ENCODE peak calls at places on chromosomes 3 and 15, in six cellular contexts. J is Peyer's patch, E is stomach, S is left ventricle myocardium inferior, I is neural progenitor cell, B is heart left ventricle. T is an unnamed sample.

GRCh38 chr3:76107935-76108570 is 322.7 kb upstream of the ZNF717 start:
- DNase-seq in J (no peak), E (no peak), S (no peak), I (peak), B (no peak), T (no peak)

GRCh38 chr15:42911058-42911592 is 9.5 kb downstream of the TTBK2 start:
- DNase-seq in J (no peak), E (no peak), S (no peak), I (no peak), B (no peak), T (no peak)

GRCh38 chr15:73052679-73053397 is 575 bp downstream of the NEO1 start:
- DNase-seq in J (peak), E (peak), S (peak), I (peak), B (peak), T (peak)

GRCh38 chr15:71313806-71314205 is 198.5 kb downstream of the THSD4 start:
- DNase-seq in J (no peak), E (no peak), S (no peak), I (peak), B (no peak), T (no peak)

GRCh38 chr3:156760333-156760732 is 65.8 kb upstream of the LEKR1 start:
- DNase-seq in J (no peak), E (no peak), S (no peak), I (no peak), B (no peak), T (no peak)

GRCh38 chr3:129648331-129648730 is 41.9 kb upstream of the PLXND1 start:
- DNase-seq in J (no peak), E (no peak), S (no peak), I (no peak), B (no peak), T (no peak)

GRCh38 chr15:25451501-25451900 is 12.7 kb upstream of the UBE3A start:
- DNase-seq in J (no peak), E (no peak), S (no peak), I (no peak), B (no peak), T (no peak)

GRCh38 chr15:63938486-63939061 is 104.8 kb upstream of the HERC1 start:
- DNase-seq in J (no peak), E (no peak), S (no peak), I (no peak), B (no peak), T (no peak)

GRCh38 chr15:57496594-57496945 is 95.1 kb upstream of the MYZAP start:
- DNase-seq in J (no peak), E (no peak), S (no peak), I (no peak), B (no peak), T (no peak)

GRCh38 chr15:35674873-35675781 is 129.2 kb upstream of the DPH6 start:
- DNase-seq in J (no peak), E (no peak), S (no peak), I (no peak), B (no peak), T (no peak)

GRCh38 chr15:40516322-40516721 is 45.5 kb downstream of the CHST14 start:
- DNase-seq in J (no peak), E (no peak), S (no peak), I (no peak), B (no peak), T (no peak)

GRCh38 chr15:45670511-45670910 is 35.7 kb downstream of the SQOR start:
- DNase-seq in J (no peak), E (no peak), S (no peak), I (no peak), B (no peak), T (no peak)

GRCh38 chr3:194333981-194334320 is 17.2 kb downstream of the CPN2 start:
- DNase-seq in J (no peak), E (no peak), S (no peak), I (no peak), B (no peak), T (no peak)

DNA sequence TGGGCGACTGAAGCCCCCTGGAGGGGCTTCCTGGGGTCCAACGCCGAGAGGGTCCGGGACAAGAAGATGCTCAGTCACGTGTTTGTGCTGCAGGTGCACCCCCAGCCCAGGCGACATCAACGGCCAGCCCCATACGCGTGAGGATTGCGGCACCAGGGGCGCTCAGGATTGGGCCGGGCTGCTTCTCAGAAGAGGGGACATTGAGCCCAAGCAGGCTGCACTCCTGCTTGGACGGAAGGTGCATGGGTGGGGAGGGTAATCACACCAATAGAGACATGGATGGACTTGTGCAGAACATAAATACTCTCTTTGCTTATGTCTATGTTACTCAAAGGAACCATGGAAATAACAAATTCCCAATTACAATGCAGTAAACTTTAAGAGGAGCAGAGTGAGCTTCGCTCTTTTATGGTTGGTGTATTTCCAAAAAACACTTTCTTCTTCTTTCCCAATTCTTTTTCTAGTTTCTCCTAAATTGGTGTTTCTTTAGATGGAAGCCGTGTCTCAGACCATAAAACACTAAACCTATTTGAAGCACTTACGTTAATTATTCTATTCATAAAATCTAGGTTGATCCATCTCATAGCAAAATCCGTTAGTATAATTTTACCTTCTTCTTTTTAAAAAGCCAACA is 182.7 kb downstream of the GOLGA6L6 start:
- DNase-seq in J (no peak), E (no peak), S (no peak), I (no peak), B (no peak), T (no peak)
- TF ChIP-seq CTCF in J (no peak), E (no peak), S (no peak), I (no peak), B (no peak), T (no peak)

GRCh38 chr3:172083995-172084409 is 44.6 kb downstream of the FNDC3B start:
- DNase-seq in J (no peak), E (no peak), S (no peak), I (no peak), B (no peak), T (no peak)
- H3K27ac ChIP-seq in J (no peak), E (peak), S (peak), I (no peak), B (no peak), T (no peak)

GRCh38 chr3:45509038-45509767 is 85.3 kb upstream of the LIMD1 start:
- DNase-seq in J (no peak), E (no peak), S (no peak), I (no peak), B (no peak), T (no peak)

GRCh38 chr3:45508659-45509037 is 85.9 kb upstream of the LIMD1 start:
- DNase-seq in J (no peak), E (no peak), S (no peak), I (no peak), B (no peak), T (no peak)

GRCh38 chr3:45506751-45507391 is 87.7 kb upstream of the LIMD1 start:
- DNase-seq in J (no peak), E (no peak), S (no peak), I (no peak), B (no peak), T (no peak)

GRCh38 chr3:45506084-45506483 is 88.5 kb upstream of the LIMD1 start:
- DNase-seq in J (no peak), E (no peak), S (no peak), I (no peak), B (no peak), T (no peak)

GRCh38 chr3:45507820-45508317 is 86.7 kb upstream of the LIMD1 start:
- DNase-seq in J (no peak), E (no peak), S (peak), I (peak), B (peak), T (no peak)
- TF ChIP-seq CTCF in J (no peak), E (peak), S (peak), I (peak), B (no peak), T (no peak)

GRCh38 chr3:11632966-11633365 is 10.7 kb downstream of the VGLL4 start:
- DNase-seq in J (no peak), E (no peak), S (no peak), I (no peak), B (no peak), T (no peak)
- H3K27ac ChIP-seq in J (no peak), E (peak), S (peak), I (no peak), B (peak), T (peak)

DNA sequence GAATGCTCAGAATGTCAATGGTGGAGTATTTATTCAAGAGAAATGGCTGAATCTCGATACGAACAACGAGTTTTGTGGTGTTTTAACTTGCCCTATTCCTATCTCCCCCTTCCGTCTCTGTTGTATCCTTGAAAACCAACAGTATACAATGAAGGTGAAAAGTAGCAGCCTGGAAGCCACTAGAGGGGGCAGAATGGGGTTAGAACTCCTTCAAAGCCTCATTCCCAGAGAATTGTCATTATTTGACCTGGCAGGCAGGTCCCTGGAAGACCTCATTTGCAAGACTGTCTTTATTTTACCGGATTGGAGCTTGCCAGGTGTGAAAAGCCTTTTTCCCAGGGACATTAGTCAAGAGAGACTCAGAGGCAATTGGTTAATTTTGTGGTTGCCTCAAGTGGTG is 139.4 kb downstream of the LRRC28 start:
- DNase-seq in J (no peak), E (no peak), S (no peak), I (peak), B (no peak), T (no peak)
- TF ChIP-seq CTCF in J (no peak), E (no peak), S (peak), I (peak), B (no peak), T (no peak)

GRCh38 chr3:126352476-126353454 is 4.4 kb downstream of the KLF15 start:
- DNase-seq in J (peak), E (no peak), S (no peak), I (no peak), B (no peak), T (peak)
- H3K27ac ChIP-seq in J (no peak), E (no peak), S (peak), I (no peak), B (no peak), T (no peak)